ENCODE peak calls at places on chromosome 2, in four cellular contexts. One of them, this sample, is unnamed.

GRCh38 chr2:237697586-237698337 is 70.4 kb downstream of the LRRFIP1 start:
- DNase-seq in amygdala: no peak
- DNase-seq in occipital lobe: no peak
- DNase-seq in brain microvascular endothelial cell: no peak
- DNase-seq in this sample: no peak

GRCh38 chr2:114400890-114401289 is 41.6 kb upstream of the DPP10 start:
- DNase-seq in amygdala: no peak
- DNase-seq in occipital lobe: no peak
- DNase-seq in brain microvascular endothelial cell: no peak
- DNase-seq in this sample: no peak

GRCh38 chr2:180227461-180227860 is 220.4 kb upstream of the CWC22 start:
- DNase-seq in amygdala: no peak
- DNase-seq in occipital lobe: no peak
- DNase-seq in brain microvascular endothelial cell: no peak
- DNase-seq in this sample: no peak

GRCh38 chr2:180776924-180777323 is 203.5 kb upstream of the UBE2E3 start:
- DNase-seq in amygdala: no peak
- DNase-seq in occipital lobe: no peak
- DNase-seq in brain microvascular endothelial cell: no peak
- DNase-seq in this sample: no peak

GRCh38 chr2:240900141-240900860 is 4.3 kb upstream of the MAB21L4 start:
- DNase-seq in amygdala: no peak
- DNase-seq in occipital lobe: no peak
- DNase-seq in brain microvascular endothelial cell: no peak
- DNase-seq in this sample: no peak

GRCh38 chr2:213187833-213188532 is 36.6 kb upstream of the IKZF2 start:
- DNase-seq in amygdala: no peak
- DNase-seq in occipital lobe: no peak
- DNase-seq in brain microvascular endothelial cell: peak
- DNase-seq in this sample: no peak

GRCh38 chr2:205858781-205859478 is 176.6 kb downstream of the NRP2 start:
- DNase-seq in amygdala: no peak
- DNase-seq in occipital lobe: no peak
- DNase-seq in brain microvascular endothelial cell: peak
- DNase-seq in this sample: no peak

GRCh38 chr2:241933175-241933911 is 63.8 kb downstream of the RTP5 start:
- DNase-seq in amygdala: no peak
- DNase-seq in occipital lobe: no peak
- DNase-seq in brain microvascular endothelial cell: peak
- DNase-seq in this sample: peak

GRCh38 chr2:134365356-134365755 is 111.5 kb downstream of the MGAT5 start:
- DNase-seq in amygdala: no peak
- DNase-seq in occipital lobe: no peak
- DNase-seq in brain microvascular endothelial cell: no peak
- DNase-seq in this sample: no peak

GRCh38 chr2:170288859-170289258 is 110.9 kb downstream of the MYO3B start:
- DNase-seq in amygdala: no peak
- DNase-seq in occipital lobe: no peak
- DNase-seq in brain microvascular endothelial cell: no peak
- DNase-seq in this sample: no peak

GRCh38 chr2:69156624-69157023 is 143.6 kb downstream of the ANTXR1 start:
- DNase-seq in amygdala: no peak
- DNase-seq in occipital lobe: no peak
- DNase-seq in brain microvascular endothelial cell: no peak
- DNase-seq in this sample: no peak